ENCODE peak calls at places on chromosome 12, in four cellular contexts. R is K562, W is WTC11, J is GM12878. S is an unnamed sample.

GRCh38 chr12:6684609-6685008 is 4.6 kb downstream of the ZNF384 start:
- DNase-seq in W (peak; percentile 36), J (no peak), R (peak; percentile 30), S (peak; percentile 57)

GRCh38 chr12:84243686-84244085 is 668.9 kb downstream of the SLC6A15 start:
- DNase-seq in W (no peak), J (no peak), R (no peak), S (no peak)

GRCh38 chr12:105218434-105218833 is 17.5 kb downstream of the APPL2 start:
- DNase-seq in R (no peak), W (no peak), J (no peak), S (no peak)

GRCh38 chr12:113818833-113819232 is 147.3 kb downstream of the RBM19 start:
- DNase-seq in R (peak; percentile 44), J (no peak), W (peak; percentile 82), S (peak; percentile 27)

GRCh38 chr12:25741917-25742316 is 188.8 kb upstream of the LMNTD1 start:
- DNase-seq in W (no peak), R (no peak), J (no peak), S (no peak)

GRCh38 chr12:12294215-12295005 is 27.6 kb upstream of the LRP6 start:
- DNase-seq in W (peak; percentile 30), R (no peak), J (no peak), S (no peak)

GRCh38 chr12:25972783-25973182 is 14.3 kb downstream of the RASSF8 start:
- DNase-seq in R (no peak), W (no peak), J (no peak), S (no peak)

GRCh38 chr12:104974626-104975290 is 11.4 kb upstream of the NOPCHAP1 start:
- DNase-seq in R (no peak), W (no peak), J (peak; percentile 97), S (no peak)

GRCh38 chr12:108381793-108382436 is 42.8 kb upstream of the CMKLR1 start:
- DNase-seq in J (no peak), W (peak; percentile 63), R (no peak), S (no peak)

GRCh38 chr12:46825526-46826414 is at the start of gene SLC38A4:
- DNase-seq in R (peak; percentile 38), W (peak; percentile 68), J (no peak), S (peak; percentile 40)

GRCh38 chr12:121657305-121658008 is 12.0 kb downstream of the MORN3 start:
- DNase-seq in J (no peak), R (no peak), W (no peak), S (no peak)

GRCh38 chr12:113980537-113981337 is 14.6 kb upstream of the RBM19 start:
- DNase-seq in W (peak; percentile 50), R (peak; percentile 62), J (no peak), S (peak; percentile 47)

GRCh38 chr12:95548056-95548538 is 3.2 kb downstream of the USP44 start:
- DNase-seq in J (no peak), W (peak; percentile 67), R (peak; percentile 23), S (no peak)
- TF ChIP-seq CBFB in J (no peak), W (no peak), R (no peak), S (no peak)

GRCh38 chr12:101620762-101621133 is 26.0 kb downstream of the MYBPC1 start:
- DNase-seq in R (no peak), J (no peak), W (no peak), S (no peak)
- TF ChIP-seq CBFB in R (no peak), J (no peak), W (no peak), S (no peak)

GRCh38 chr12:109839444-109839843 is 6.2 kb upstream of the TRPV4 start:
- DNase-seq in J (no peak), R (no peak), W (no peak), S (no peak)

GRCh38 chr12:109844091-109844490 is 10.9 kb upstream of the TRPV4 start:
- DNase-seq in W (no peak), R (no peak), J (no peak), S (peak; percentile 44)

GRCh38 chr12:109842021-109842420 is 8.8 kb upstream of the TRPV4 start:
- DNase-seq in W (no peak), J (no peak), R (no peak), S (no peak)

GRCh38 chr12:109841356-109841755 is 8.2 kb upstream of the TRPV4 start:
- DNase-seq in W (no peak), R (no peak), J (no peak), S (no peak)

GRCh38 chr12:109840349-109841073 is 7.3 kb upstream of the TRPV4 start:
- DNase-seq in R (no peak), J (no peak), W (no peak), S (peak; percentile 59)
- TF ChIP-seq CBFB in R (no peak), J (no peak), W (no peak), S (no peak)

DNA sequence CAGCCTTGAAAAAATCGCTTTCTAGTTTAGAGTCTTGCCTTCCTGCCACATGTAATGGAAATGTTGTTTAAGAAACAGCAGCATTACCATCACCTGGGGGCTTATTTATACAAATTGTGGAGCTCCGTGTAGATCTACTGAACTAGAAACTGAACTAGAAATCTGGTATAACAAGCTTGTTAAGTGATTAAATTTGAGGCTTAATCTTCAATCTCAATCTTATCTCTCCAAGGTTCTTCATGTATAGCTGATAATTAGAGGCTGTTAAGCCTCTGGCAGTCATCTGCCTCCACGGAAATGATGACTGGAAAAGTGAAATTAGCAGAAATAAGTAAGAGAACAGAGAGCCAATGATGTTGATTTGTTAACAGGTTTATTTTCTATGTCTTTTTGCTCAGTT is 92.0 kb upstream of the FGD4 start:
- DNase-seq in J (no peak), R (no peak), W (no peak), S (no peak)
- TF ChIP-seq CBFB in J (no peak), R (no peak), W (no peak), S (no peak)

GRCh38 chr12:99957866-99958466 is 26.8 kb downstream of the ANKS1B start:
- DNase-seq in W (no peak), J (no peak), R (no peak), S (no peak)
- TF ChIP-seq CBFB in W (no peak), J (no peak), R (no peak), S (no peak)

GRCh38 chr12:58554522-58555157 is 365.7 kb downstream of the LRIG3 start:
- DNase-seq in W (no peak), J (no peak), R (no peak), S (no peak)
- TF ChIP-seq CBFB in W (no peak), J (no peak), R (no peak), S (no peak)

GRCh38 chr12:106508966-106509365 is 73.8 kb upstream of the RFX4 start:
- DNase-seq in R (no peak), J (no peak), W (no peak), S (no peak)
- TF ChIP-seq CBFB in R (no peak), J (no peak), W (no peak), S (no peak)

GRCh38 chr12:89345376-89345775 is 6.9 kb downstream of the DUSP6 start:
- DNase-seq in W (no peak), R (no peak), J (no peak), S (no peak)

GRCh38 chr12:89345830-89346740 is 6.2 kb downstream of the DUSP6 start:
- DNase-seq in W (peak; percentile 73), R (peak; percentile 43), J (peak; percentile 88), S (no peak)

GRCh38 chr12:89347325-89347829 is 4.9 kb downstream of the DUSP6 start:
- DNase-seq in J (no peak), R (no peak), W (no peak), S (no peak)

GRCh38 chr12:89344862-89345202 is 7.5 kb downstream of the DUSP6 start:
- DNase-seq in J (no peak), R (no peak), W (no peak), S (peak; percentile 43)

DNA sequence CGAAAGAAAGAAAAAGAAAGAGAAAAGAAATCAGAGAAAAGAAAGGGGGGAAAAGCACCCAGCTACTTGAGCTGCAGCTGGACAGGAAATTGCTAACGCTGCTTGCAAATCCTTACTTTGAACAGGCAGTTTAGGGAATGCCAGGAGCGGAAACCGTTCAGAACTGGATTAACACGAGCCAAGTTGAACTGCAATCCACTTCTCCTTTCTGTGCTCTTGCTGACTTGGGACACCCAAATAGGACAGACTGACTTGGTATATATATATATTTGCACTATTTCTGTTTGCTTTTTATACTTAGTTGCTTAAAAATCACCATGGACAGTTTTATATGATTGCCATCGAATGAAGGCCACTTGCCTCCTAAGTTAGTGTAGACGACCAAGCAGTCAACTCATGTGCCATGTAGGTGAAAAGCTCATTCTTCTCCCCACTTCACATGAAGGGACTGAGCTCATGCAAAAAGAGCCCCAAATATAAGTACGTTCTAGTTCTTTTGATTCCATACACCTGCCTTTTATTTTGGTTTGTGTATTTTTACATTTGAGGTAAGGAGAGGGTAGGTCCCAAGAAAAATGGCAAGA is 5.5 kb downstream of the DUSP6 start:
- DNase-seq in J (no peak), R (no peak), W (no peak), S (peak; percentile 42)
- TF ChIP-seq CBFB in J (no peak), R (no peak), W (no peak), S (no peak)

GRCh38 chr12:14995583-14996425 is 23.0 kb downstream of the PDE6H start:
- DNase-seq in J (peak; percentile 34), R (peak; percentile 15), W (no peak), S (peak; percentile 52)
- TF ChIP-seq CBFB in J (no peak), R (no peak), W (no peak), S (no peak)

GRCh38 chr12:48969847-48970701 is 1.5 kb downstream of the WNT10B start:
- DNase-seq in W (peak; percentile 48), R (peak; percentile 48), J (no peak), S (no peak)
- TF ChIP-seq CBFB in W (no peak), R (no peak), J (no peak), S (peak; percentile 21)

S was measured in HepG2.